ENCODE peak calls at places on chromosomes 1 and 21, in four cellular contexts. X, G, P and H are unnamed samples. For H3K4me1 and H3K36me3, the result is how much of the 10 kb centered on the place peaks cover.

GRCh38 chr1:66533804-66534745 is at the start of gene SGIP1:
- DNase-seq in X (peak), G (no peak), P (no peak), H (peak)

GRCh38 chr1:225700164-225700740 is 47.3 kb upstream of the ENAH start:
- DNase-seq in X (no peak), G (no peak), P (no peak), H (peak)

GRCh38 chr1:58432813-58433668 is 113.5 kb downstream of the OMA1 start:
- DNase-seq in X (peak), G (no peak), P (no peak), H (no peak)

GRCh38 chr1:242011879-242012674 is 13.2 kb upstream of the MAP1LC3C start:
- DNase-seq in X (no peak), G (no peak), P (no peak), H (no peak)

GRCh38 chr1:209769171-209769904 is 13.5 kb downstream of the TRAF3IP3 start:
- DNase-seq in X (no peak), G (peak), P (no peak), H (peak)

GRCh38 chr1:1539310-1540014 is 962 bp downstream of the TMEM240 start:
- DNase-seq in X (no peak), G (no peak), P (no peak), H (no peak)

GRCh38 chr1:83129107-83129506 is 869.8 kb downstream of the TTLL7 start:
- DNase-seq in X (no peak), G (no peak), P (no peak), H (no peak)

GRCh38 chr1:242847390-242847993 is 323.0 kb upstream of the PLD5 start:
- DNase-seq in X (no peak), G (no peak), P (no peak), H (no peak)

GRCh38 chr1:6185635-6186382 is 5.7 kb upstream of the CHD5 start:
- DNase-seq in X (no peak), G (no peak), P (no peak), H (no peak)

GRCh38 chr1:110634086-110634454 is 27.9 kb upstream of the KCNA2 start:
- DNase-seq in X (no peak), G (no peak), P (no peak), H (no peak)
- H3K4me1 ChIP-seq in X (under half), G (under half), P (under half), H (under half)

DNA sequence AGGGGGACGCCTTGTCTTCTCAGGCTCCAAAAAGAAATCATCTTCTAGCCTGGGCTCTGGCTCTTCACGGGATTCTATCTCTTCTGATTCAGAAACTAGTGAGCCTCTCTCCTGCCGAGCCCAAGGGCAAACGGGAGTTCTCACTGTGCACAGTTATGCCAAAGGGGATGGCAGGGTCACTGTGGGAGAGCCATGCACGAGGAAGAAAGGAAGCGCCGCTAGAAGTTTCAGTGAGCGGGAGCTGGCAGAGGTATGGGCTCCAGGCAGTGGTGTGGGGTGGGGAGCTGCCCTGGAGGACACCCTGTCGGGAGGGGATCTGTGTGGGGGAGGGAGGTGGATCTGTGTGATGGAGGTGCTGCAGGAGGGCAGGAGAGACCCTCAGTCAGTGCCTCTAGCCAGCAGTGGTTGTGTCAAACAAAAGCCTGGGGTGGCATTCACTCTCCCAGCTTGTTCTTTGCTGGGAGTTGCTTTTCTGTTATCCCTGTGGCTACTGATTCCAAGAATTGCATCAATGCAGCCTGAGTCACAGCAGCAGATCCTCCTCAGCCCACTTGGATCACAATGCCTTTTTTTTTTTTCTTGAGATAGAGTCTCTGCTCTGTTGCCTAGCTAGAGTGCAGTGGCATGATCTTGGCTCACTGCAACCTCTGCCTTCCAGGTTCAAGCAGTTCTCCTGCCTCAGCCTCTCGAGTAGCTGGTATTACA is 21.8 kb downstream of the KDM4A start:
- DNase-seq in X (no peak), G (no peak), P (no peak), H (no peak)
- H3K36me3 ChIP-seq in X (half or more), G (half or more), P (under half), H (half or more)

GRCh38 chr1:235266325-235266724 is 61.7 kb downstream of the ARID4B start:
- DNase-seq in X (no peak), G (no peak), P (no peak), H (no peak)

GRCh38 chr1:235262539-235262938 is 65.4 kb downstream of the ARID4B start:
- DNase-seq in X (no peak), G (no peak), P (no peak), H (no peak)

GRCh38 chr1:235266967-235267366 is 61.0 kb downstream of the ARID4B start:
- DNase-seq in X (no peak), G (no peak), P (no peak), H (no peak)

GRCh38 chr1:235261243-235261642 is 66.7 kb downstream of the ARID4B start:
- DNase-seq in X (no peak), G (no peak), P (no peak), H (no peak)

DNA sequence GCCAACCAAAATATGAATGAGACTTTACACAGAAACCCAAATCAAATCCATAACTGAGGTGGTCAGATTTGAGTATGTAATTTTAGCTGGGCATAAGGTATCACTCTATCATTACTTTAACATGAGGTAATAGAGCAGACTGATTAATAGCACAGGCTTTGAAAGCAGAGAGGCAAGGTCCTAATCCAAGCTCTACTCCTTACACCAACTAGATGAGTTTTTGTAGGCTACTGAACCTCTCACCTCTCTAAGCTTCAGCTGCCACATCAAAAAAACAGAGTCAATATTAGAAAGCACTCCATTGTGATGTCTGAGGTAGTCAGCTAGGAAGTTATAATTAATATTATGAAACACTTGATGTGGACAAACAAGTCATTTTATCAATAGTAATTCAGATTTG is 63.7 kb downstream of the ARID4B start:
- DNase-seq in X (no peak), G (no peak), P (no peak), H (no peak)
- H3K4me1 ChIP-seq in X (under half), G (half or more), P (under half), H (under half)

DNA sequence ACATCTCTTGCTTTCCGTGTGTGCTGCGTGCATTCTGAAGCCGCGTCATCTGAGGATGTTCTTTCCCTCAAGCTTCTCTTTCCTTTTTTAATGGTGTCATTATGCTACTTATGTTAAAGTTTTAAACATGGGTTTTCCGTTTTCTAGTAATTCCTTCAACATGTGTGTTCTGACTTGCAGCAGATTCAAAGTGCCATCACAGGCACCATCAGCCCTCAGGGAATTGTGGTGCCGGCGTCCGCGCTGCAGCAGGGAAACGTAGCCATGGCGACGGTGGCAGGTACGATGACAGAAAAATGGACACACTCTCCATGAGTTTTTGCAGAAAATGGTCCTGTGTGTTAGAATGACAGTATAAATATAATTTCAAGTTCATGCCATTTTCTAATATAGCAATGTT is 42.4 kb downstream of the PKNOX1 start:
- DNase-seq in X (no peak), G (no peak), P (no peak), H (no peak)
- H3K36me3 ChIP-seq in X (half or more), G (under half), P (under half), H (under half)

DNA sequence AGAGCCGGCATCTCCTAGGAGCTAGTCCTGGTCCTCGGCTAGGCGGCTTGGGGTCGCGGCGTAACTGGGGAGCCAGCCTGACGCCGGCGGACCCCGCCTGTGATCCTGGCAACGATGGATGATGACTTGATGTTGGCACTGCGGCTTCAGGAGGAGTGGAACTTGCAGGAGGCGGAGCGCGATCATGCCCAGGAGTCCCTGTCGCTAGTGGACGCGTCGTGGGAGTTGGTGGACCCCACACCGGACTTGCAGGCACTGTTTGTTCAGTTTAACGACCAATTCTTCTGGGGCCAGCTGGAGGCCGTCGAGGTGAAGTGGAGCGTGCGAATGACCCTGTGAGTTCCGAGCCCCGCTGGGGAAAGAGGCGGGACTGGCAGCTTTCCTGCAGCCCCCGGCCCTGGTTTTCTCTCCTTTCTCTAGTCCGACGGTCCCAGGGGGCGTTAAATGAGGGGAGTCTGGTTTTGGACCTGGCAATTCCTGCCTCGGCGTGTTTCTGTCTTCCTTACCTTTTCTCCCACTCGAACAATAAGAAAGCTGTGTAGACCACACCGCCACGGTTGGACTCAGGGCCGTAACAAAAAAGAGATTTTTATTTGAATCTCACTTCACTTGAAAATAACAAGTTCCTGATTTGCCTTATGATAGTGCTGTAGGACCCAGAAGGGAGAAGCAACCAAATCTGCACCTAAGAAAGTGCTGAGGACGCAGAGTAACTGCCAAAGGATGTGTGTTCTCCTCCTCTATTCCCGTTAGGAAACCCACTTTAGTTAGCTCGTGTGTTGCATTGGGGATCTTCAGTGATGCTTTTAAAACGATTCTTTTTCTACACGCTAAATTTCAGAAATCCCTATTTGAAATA is at the start of gene SPRTN:
- DNase-seq in X (no peak), G (no peak), P (no peak), H (no peak)
- H3K4me1 ChIP-seq in X (under half), G (half or more), P (under half), H (under half)

GRCh38 chr1:48356901-48357300 is 115.1 kb downstream of the SPATA6 start:
- DNase-seq in X (no peak), G (no peak), P (no peak), H (no peak)
- H3K36me3 ChIP-seq in X (under half), G (under half), P (under half), H (under half)

DNA sequence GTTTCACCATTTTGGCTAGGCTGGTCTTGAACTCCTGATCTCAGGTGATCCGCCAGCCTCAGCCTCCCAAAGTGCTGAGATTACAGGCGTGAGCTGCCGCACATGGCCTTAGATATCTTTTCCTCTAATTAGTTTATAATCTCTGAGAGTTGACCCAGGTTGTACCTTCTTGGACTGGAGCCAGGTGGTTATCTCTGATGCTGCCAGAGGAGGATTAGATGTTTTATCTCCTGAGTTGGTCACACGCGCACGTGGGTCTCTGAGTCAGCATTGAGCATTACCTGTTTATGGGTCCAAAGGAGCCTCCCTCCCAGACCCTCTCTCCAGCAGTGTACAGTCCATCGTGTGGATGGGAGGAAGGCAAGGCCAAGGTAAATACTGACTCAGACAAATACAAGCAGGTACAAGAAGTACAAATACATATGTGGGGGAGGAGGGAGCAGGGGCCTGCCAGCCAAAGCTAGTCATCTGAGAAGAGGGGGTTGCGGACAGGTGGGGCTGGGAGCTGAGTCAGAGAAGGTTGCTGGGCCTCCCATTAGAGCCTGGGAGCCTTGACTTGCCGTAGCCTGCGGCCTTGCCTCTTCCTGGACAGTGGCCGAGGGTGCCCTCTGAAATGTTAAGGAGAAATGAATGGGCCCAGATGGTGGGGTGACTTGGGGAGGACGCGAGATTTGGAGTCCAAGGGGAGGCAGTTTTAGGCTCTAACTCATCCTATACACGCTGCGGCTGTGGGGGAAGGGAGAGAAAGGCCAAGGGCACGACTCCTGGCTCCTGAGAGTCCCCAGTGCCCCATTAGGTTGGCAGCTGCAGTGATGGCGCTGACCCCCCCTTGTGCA is 13.1 kb downstream of the IL6R start:
- DNase-seq in X (no peak), G (no peak), P (peak), H (no peak)
- H3K4me1 ChIP-seq in X (under half), G (half or more), P (half or more), H (under half)

GRCh38 chr1:12568009-12568767 is 49.8 kb downstream of the DHRS3 start:
- DNase-seq in X (no peak), G (no peak), P (no peak), H (no peak)
- H3K36me3 ChIP-seq in X (under half), G (under half), P (under half), H (half or more)

GRCh38 chr21:37072988-37073416 is at the start of the genes PIGP and TTC3:
- DNase-seq in X (peak), G (peak), P (peak), H (peak)

GRCh38 chr21:37074546-37074945 is 1.5 kb downstream of the TTC3 start:
- DNase-seq in X (no peak), G (no peak), P (no peak), H (no peak)

GRCh38 chr21:37075214-37075770 is 2.2 kb downstream of the TTC3 start:
- DNase-seq in X (no peak), G (no peak), P (no peak), H (no peak)

GRCh38 chr21:37073417-37074194 is 552 bp downstream of the TTC3 start:
- DNase-seq in X (no peak), G (no peak), P (peak), H (peak)

DNA sequence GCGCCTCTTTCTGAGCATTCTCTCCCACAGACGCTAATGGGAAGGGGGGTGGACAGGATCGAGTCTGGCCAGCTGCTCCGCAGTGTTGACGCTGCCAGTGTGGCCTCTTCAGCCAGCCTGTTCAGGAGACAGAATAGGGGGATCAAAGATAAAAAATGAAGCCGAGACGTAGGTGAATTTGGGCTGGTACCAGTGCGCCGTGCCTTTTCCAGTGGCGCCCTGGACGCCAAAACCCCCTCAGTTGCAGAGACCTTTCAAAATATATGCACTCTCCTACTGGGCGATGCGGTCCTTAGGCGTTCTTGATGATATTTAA is 1.1 kb downstream of the TTC3 start:
- DNase-seq in X (no peak), G (no peak), P (no peak), H (no peak)
- H3K4me1 ChIP-seq in X (under half), G (under half), P (under half), H (under half)